ENCODE peak calls at places on chromosomes 3 and 15, in eight cellular contexts. One of them, this sample, is unnamed.

GRCh38 chr3:148280623-148281242 is 417.0 kb upstream of the AGTR1 start:
- DNase-seq in neural progenitor cell: no peak
- DNase-seq in activated B cell treated with CpG ODN at 0.5 μM for 24 hours: no peak
- DNase-seq in AG09319: no peak
- DNase-seq in choroid plexus epithelial cell: no peak
- DNase-seq in dorsolateral prefrontal cortex: no peak
- DNase-seq in right atrium auricular region: no peak
- DNase-seq in left ventricle myocardium inferior: no peak
- DNase-seq in this sample: no peak

GRCh38 chr3:70273492-70273891 is 38.9 kb downstream of the MDFIC2 start:
- DNase-seq in dorsolateral prefrontal cortex: no peak
- DNase-seq in activated B cell treated with CpG ODN at 0.5 μM for 24 hours: no peak
- DNase-seq in right atrium auricular region: no peak
- DNase-seq in left ventricle myocardium inferior: no peak
- DNase-seq in neural progenitor cell: no peak
- DNase-seq in AG09319: no peak
- DNase-seq in choroid plexus epithelial cell: peak; percentile 39
- DNase-seq in this sample: no peak

GRCh38 chr3:190972840-190973270 is 110.4 kb upstream of the GMNC start:
- DNase-seq in right atrium auricular region: no peak
- DNase-seq in dorsolateral prefrontal cortex: no peak
- DNase-seq in AG09319: no peak
- DNase-seq in left ventricle myocardium inferior: no peak
- DNase-seq in choroid plexus epithelial cell: no peak
- DNase-seq in activated B cell treated with CpG ODN at 0.5 μM for 24 hours: no peak
- DNase-seq in neural progenitor cell: no peak
- DNase-seq in this sample: no peak

GRCh38 chr3:124407260-124407659 is 323.0 kb upstream of the UMPS start:
- DNase-seq in neural progenitor cell: no peak
- DNase-seq in right atrium auricular region: no peak
- DNase-seq in left ventricle myocardium inferior: no peak
- DNase-seq in activated B cell treated with CpG ODN at 0.5 μM for 24 hours: no peak
- DNase-seq in AG09319: no peak
- DNase-seq in dorsolateral prefrontal cortex: no peak
- DNase-seq in choroid plexus epithelial cell: peak; percentile 25
- DNase-seq in this sample: no peak

GRCh38 chr3:156633335-156633734 is 41.1 kb upstream of the TIPARP start:
- DNase-seq in right atrium auricular region: peak; percentile 66
- DNase-seq in AG09319: peak; percentile 56
- DNase-seq in choroid plexus epithelial cell: peak; percentile 75
- DNase-seq in activated B cell treated with CpG ODN at 0.5 μM for 24 hours: no peak
- DNase-seq in left ventricle myocardium inferior: peak; percentile 38
- DNase-seq in dorsolateral prefrontal cortex: no peak
- DNase-seq in neural progenitor cell: no peak
- DNase-seq in this sample: peak; percentile 73

GRCh38 chr3:178602864-178603263 is 66.6 kb downstream of the KCNMB2 start:
- DNase-seq in dorsolateral prefrontal cortex: no peak
- DNase-seq in activated B cell treated with CpG ODN at 0.5 μM for 24 hours: no peak
- DNase-seq in neural progenitor cell: no peak
- DNase-seq in left ventricle myocardium inferior: no peak
- DNase-seq in choroid plexus epithelial cell: no peak
- DNase-seq in AG09319: no peak
- DNase-seq in right atrium auricular region: no peak
- DNase-seq in this sample: no peak

GRCh38 chr15:82805994-82806406 is at the start of gene FSD2:
- DNase-seq in neural progenitor cell: no peak
- DNase-seq in left ventricle myocardium inferior: peak; percentile 51
- DNase-seq in choroid plexus epithelial cell: no peak
- DNase-seq in AG09319: no peak
- DNase-seq in right atrium auricular region: peak; percentile 62
- DNase-seq in dorsolateral prefrontal cortex: no peak
- DNase-seq in activated B cell treated with CpG ODN at 0.5 μM for 24 hours: peak; percentile 32
- DNase-seq in this sample: peak; percentile 89

GRCh38 chr15:23854535-23855252 is 167.6 kb upstream of the NDN start:
- DNase-seq in left ventricle myocardium inferior: no peak
- DNase-seq in neural progenitor cell: peak; percentile 40
- DNase-seq in choroid plexus epithelial cell: no peak
- DNase-seq in AG09319: no peak
- DNase-seq in dorsolateral prefrontal cortex: no peak
- DNase-seq in right atrium auricular region: no peak
- DNase-seq in activated B cell treated with CpG ODN at 0.5 μM for 24 hours: no peak
- DNase-seq in this sample: no peak

GRCh38 chr3:12316721-12317351 is 28.0 kb downstream of the PPARG start:
- DNase-seq in left ventricle myocardium inferior: no peak
- DNase-seq in activated B cell treated with CpG ODN at 0.5 μM for 24 hours: no peak
- DNase-seq in choroid plexus epithelial cell: no peak
- DNase-seq in dorsolateral prefrontal cortex: no peak
- DNase-seq in neural progenitor cell: no peak
- DNase-seq in AG09319: no peak
- DNase-seq in right atrium auricular region: no peak
- DNase-seq in this sample: no peak

GRCh38 chr15:41689834-41690233 is 29.6 kb downstream of the MGA start:
- DNase-seq in dorsolateral prefrontal cortex: no peak
- DNase-seq in neural progenitor cell: no peak
- DNase-seq in choroid plexus epithelial cell: no peak
- DNase-seq in left ventricle myocardium inferior: no peak
- DNase-seq in activated B cell treated with CpG ODN at 0.5 μM for 24 hours: no peak
- DNase-seq in right atrium auricular region: no peak
- DNase-seq in AG09319: no peak
- DNase-seq in this sample: no peak

GRCh38 chr3:129702934-129703712 is 96.6 kb upstream of the PLXND1 start:
- DNase-seq in activated B cell treated with CpG ODN at 0.5 μM for 24 hours: no peak
- DNase-seq in right atrium auricular region: no peak
- DNase-seq in choroid plexus epithelial cell: no peak
- DNase-seq in neural progenitor cell: no peak
- DNase-seq in AG09319: no peak
- DNase-seq in left ventricle myocardium inferior: no peak
- DNase-seq in dorsolateral prefrontal cortex: no peak
- DNase-seq in this sample: no peak

GRCh38 chr3:55202320-55202719 is 274.5 kb upstream of the LRTM1 start:
- DNase-seq in activated B cell treated with CpG ODN at 0.5 μM for 24 hours: no peak
- DNase-seq in right atrium auricular region: no peak
- DNase-seq in left ventricle myocardium inferior: no peak
- DNase-seq in neural progenitor cell: no peak
- DNase-seq in choroid plexus epithelial cell: peak; percentile 90
- DNase-seq in dorsolateral prefrontal cortex: no peak
- DNase-seq in AG09319: no peak
- DNase-seq in this sample: no peak

GRCh38 chr3:185988080-185988815 is 50.4 kb upstream of the TRA2B start:
- DNase-seq in neural progenitor cell: peak; percentile 38
- DNase-seq in activated B cell treated with CpG ODN at 0.5 μM for 24 hours: no peak
- DNase-seq in AG09319: no peak
- DNase-seq in dorsolateral prefrontal cortex: no peak
- DNase-seq in left ventricle myocardium inferior: no peak
- DNase-seq in choroid plexus epithelial cell: no peak
- DNase-seq in right atrium auricular region: no peak
- DNase-seq in this sample: no peak
- TF ChIP-seq CTCF in neural progenitor cell: peak; percentile 39
- TF ChIP-seq CTCF in activated B cell treated with CpG ODN at 0.5 μM for 24 hours: no peak
- TF ChIP-seq CTCF in AG09319: no peak
- TF ChIP-seq CTCF in dorsolateral prefrontal cortex: no peak
- TF ChIP-seq CTCF in left ventricle myocardium inferior: no peak
- TF ChIP-seq CTCF in choroid plexus epithelial cell: peak; percentile 28
- TF ChIP-seq CTCF in right atrium auricular region: no peak
- TF ChIP-seq CTCF in this sample: no peak

GRCh38 chr3:153625506-153625905 is 463.5 kb downstream of the RAP2B start:
- DNase-seq in right atrium auricular region: no peak
- DNase-seq in neural progenitor cell: no peak
- DNase-seq in dorsolateral prefrontal cortex: no peak
- DNase-seq in left ventricle myocardium inferior: no peak
- DNase-seq in AG09319: no peak
- DNase-seq in activated B cell treated with CpG ODN at 0.5 μM for 24 hours: no peak
- DNase-seq in choroid plexus epithelial cell: no peak
- DNase-seq in this sample: no peak
- TF ChIP-seq CTCF in right atrium auricular region: no peak
- TF ChIP-seq CTCF in neural progenitor cell: no peak
- TF ChIP-seq CTCF in dorsolateral prefrontal cortex: no peak
- TF ChIP-seq CTCF in left ventricle myocardium inferior: no peak
- TF ChIP-seq CTCF in AG09319: peak; percentile 30
- TF ChIP-seq CTCF in activated B cell treated with CpG ODN at 0.5 μM for 24 hours: no peak
- TF ChIP-seq CTCF in choroid plexus epithelial cell: peak; percentile 33
- TF ChIP-seq CTCF in this sample: no peak

DNA sequence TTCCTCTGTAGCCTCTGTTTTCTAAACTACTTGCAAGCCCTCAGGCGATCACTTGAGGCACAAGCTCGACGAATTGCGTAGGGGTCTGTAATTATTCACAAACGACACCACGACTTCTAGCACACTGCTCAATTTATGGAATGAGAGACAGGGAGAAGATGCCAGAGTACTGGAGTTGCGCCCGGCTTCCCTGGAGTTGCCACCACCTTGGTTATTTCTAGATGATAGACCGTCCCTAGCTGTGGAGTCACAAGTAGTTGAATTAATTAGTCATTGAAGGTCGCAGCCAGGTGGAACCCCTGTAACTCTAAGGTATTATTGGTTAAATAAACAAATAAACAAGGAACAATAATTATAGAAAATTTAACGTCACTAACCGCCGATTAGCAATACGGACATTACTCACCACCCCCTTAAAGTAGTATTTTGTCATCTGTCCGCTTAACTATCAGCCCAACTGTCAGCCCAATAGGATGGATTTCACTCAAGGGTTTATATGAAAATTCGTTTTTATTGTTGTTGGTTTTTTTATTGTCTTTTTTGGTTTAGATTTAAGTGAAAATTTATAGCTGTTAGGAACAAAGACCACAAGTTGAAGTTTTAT is 875 bp upstream of the AZI2 start:
- DNase-seq in activated B cell treated with CpG ODN at 0.5 μM for 24 hours: no peak
- DNase-seq in AG09319: no peak
- DNase-seq in left ventricle myocardium inferior: no peak
- DNase-seq in dorsolateral prefrontal cortex: no peak
- DNase-seq in choroid plexus epithelial cell: peak; percentile 26
- DNase-seq in right atrium auricular region: no peak
- DNase-seq in neural progenitor cell: no peak
- DNase-seq in this sample: no peak
- TF ChIP-seq CTCF in activated B cell treated with CpG ODN at 0.5 μM for 24 hours: no peak
- TF ChIP-seq CTCF in AG09319: no peak
- TF ChIP-seq CTCF in left ventricle myocardium inferior: peak; percentile 4
- TF ChIP-seq CTCF in dorsolateral prefrontal cortex: no peak
- TF ChIP-seq CTCF in choroid plexus epithelial cell: peak; percentile 38
- TF ChIP-seq CTCF in right atrium auricular region: no peak
- TF ChIP-seq CTCF in neural progenitor cell: no peak
- TF ChIP-seq CTCF in this sample: no peak

GRCh38 chr3:181952221-181952620 is 240.5 kb downstream of the SOX2 start:
- DNase-seq in choroid plexus epithelial cell: no peak
- DNase-seq in left ventricle myocardium inferior: no peak
- DNase-seq in AG09319: no peak
- DNase-seq in dorsolateral prefrontal cortex: no peak
- DNase-seq in right atrium auricular region: no peak
- DNase-seq in neural progenitor cell: no peak
- DNase-seq in activated B cell treated with CpG ODN at 0.5 μM for 24 hours: no peak
- DNase-seq in this sample: no peak

GRCh38 chr3:181947606-181948005 is 235.9 kb downstream of the SOX2 start:
- DNase-seq in choroid plexus epithelial cell: no peak
- DNase-seq in dorsolateral prefrontal cortex: no peak
- DNase-seq in left ventricle myocardium inferior: no peak
- DNase-seq in activated B cell treated with CpG ODN at 0.5 μM for 24 hours: no peak
- DNase-seq in right atrium auricular region: no peak
- DNase-seq in neural progenitor cell: peak; percentile 9
- DNase-seq in AG09319: no peak
- DNase-seq in this sample: no peak

GRCh38 chr3:181943285-181943684 is 231.6 kb downstream of the SOX2 start:
- DNase-seq in choroid plexus epithelial cell: no peak
- DNase-seq in dorsolateral prefrontal cortex: no peak
- DNase-seq in AG09319: no peak
- DNase-seq in right atrium auricular region: no peak
- DNase-seq in activated B cell treated with CpG ODN at 0.5 μM for 24 hours: no peak
- DNase-seq in left ventricle myocardium inferior: no peak
- DNase-seq in neural progenitor cell: no peak
- DNase-seq in this sample: no peak

GRCh38 chr3:181948286-181948685 is 236.6 kb downstream of the SOX2 start:
- DNase-seq in activated B cell treated with CpG ODN at 0.5 μM for 24 hours: no peak
- DNase-seq in dorsolateral prefrontal cortex: no peak
- DNase-seq in choroid plexus epithelial cell: no peak
- DNase-seq in left ventricle myocardium inferior: no peak
- DNase-seq in AG09319: no peak
- DNase-seq in neural progenitor cell: peak; percentile 8
- DNase-seq in right atrium auricular region: no peak
- DNase-seq in this sample: no peak
- TF ChIP-seq CTCF in activated B cell treated with CpG ODN at 0.5 μM for 24 hours: no peak
- TF ChIP-seq CTCF in dorsolateral prefrontal cortex: no peak
- TF ChIP-seq CTCF in choroid plexus epithelial cell: no peak
- TF ChIP-seq CTCF in left ventricle myocardium inferior: no peak
- TF ChIP-seq CTCF in AG09319: no peak
- TF ChIP-seq CTCF in neural progenitor cell: peak; percentile 35
- TF ChIP-seq CTCF in right atrium auricular region: no peak
- TF ChIP-seq CTCF in this sample: no peak

GRCh38 chr3:193451881-193452280 is 73.3 kb upstream of the ATP13A5 start:
- DNase-seq in choroid plexus epithelial cell: no peak
- DNase-seq in activated B cell treated with CpG ODN at 0.5 μM for 24 hours: no peak
- DNase-seq in left ventricle myocardium inferior: no peak
- DNase-seq in AG09319: no peak
- DNase-seq in right atrium auricular region: no peak
- DNase-seq in neural progenitor cell: no peak
- DNase-seq in dorsolateral prefrontal cortex: no peak
- DNase-seq in this sample: no peak

GRCh38 chr3:193446975-193447602 is 68.5 kb upstream of the ATP13A5 start:
- DNase-seq in left ventricle myocardium inferior: no peak
- DNase-seq in AG09319: no peak
- DNase-seq in activated B cell treated with CpG ODN at 0.5 μM for 24 hours: no peak
- DNase-seq in dorsolateral prefrontal cortex: no peak
- DNase-seq in neural progenitor cell: no peak
- DNase-seq in choroid plexus epithelial cell: no peak
- DNase-seq in right atrium auricular region: no peak
- DNase-seq in this sample: no peak

GRCh38 chr3:193452338-193452737 is 73.8 kb upstream of the ATP13A5 start:
- DNase-seq in right atrium auricular region: no peak
- DNase-seq in activated B cell treated with CpG ODN at 0.5 μM for 24 hours: no peak
- DNase-seq in AG09319: no peak
- DNase-seq in dorsolateral prefrontal cortex: no peak
- DNase-seq in left ventricle myocardium inferior: no peak
- DNase-seq in choroid plexus epithelial cell: peak; percentile 4
- DNase-seq in neural progenitor cell: peak; percentile 19
- DNase-seq in this sample: no peak
- TF ChIP-seq CTCF in right atrium auricular region: peak; percentile 14
- TF ChIP-seq CTCF in activated B cell treated with CpG ODN at 0.5 μM for 24 hours: no peak
- TF ChIP-seq CTCF in AG09319: no peak
- TF ChIP-seq CTCF in dorsolateral prefrontal cortex: peak; percentile 37
- TF ChIP-seq CTCF in left ventricle myocardium inferior: peak; percentile 43
- TF ChIP-seq CTCF in choroid plexus epithelial cell: peak; percentile 30
- TF ChIP-seq CTCF in neural progenitor cell: peak; percentile 45
- TF ChIP-seq CTCF in this sample: no peak

GRCh38 chr3:47856669-47857068 is 53.7 kb downstream of the DHX30 start:
- DNase-seq in left ventricle myocardium inferior: no peak
- DNase-seq in activated B cell treated with CpG ODN at 0.5 μM for 24 hours: no peak
- DNase-seq in dorsolateral prefrontal cortex: peak; percentile 75
- DNase-seq in right atrium auricular region: no peak
- DNase-seq in choroid plexus epithelial cell: no peak
- DNase-seq in AG09319: no peak
- DNase-seq in neural progenitor cell: no peak
- DNase-seq in this sample: no peak
- TF ChIP-seq CTCF in left ventricle myocardium inferior: no peak
- TF ChIP-seq CTCF in activated B cell treated with CpG ODN at 0.5 μM for 24 hours: no peak
- TF ChIP-seq CTCF in dorsolateral prefrontal cortex: no peak
- TF ChIP-seq CTCF in right atrium auricular region: no peak
- TF ChIP-seq CTCF in choroid plexus epithelial cell: no peak
- TF ChIP-seq CTCF in AG09319: no peak
- TF ChIP-seq CTCF in neural progenitor cell: no peak
- TF ChIP-seq CTCF in this sample: no peak